ENCODE peak calls at places on chromosomes 11 and 22, in five cellular contexts. I is activated CD8-positive, alpha-beta T cell treated with anti-CD3 and anti-CD28 coated beads, Interleukin-2, amount 10 ng/mL, durations not matched to agents 7 days and 5 days; E is left lung; N is GM23338; K is pancreas. P is an unnamed sample.

GRCh38 chr11:117625237-117625636 is 171.8 kb downstream of the DSCAML1 start:
- ATAC-seq in I (no peak), N (no peak), K (peak), E (no peak), P (no peak)

GRCh38 chr11:9738126-9738525 is 74.2 kb downstream of the SWAP70 start:
- ATAC-seq in N (no peak), I (no peak), K (peak), E (peak), P (peak)

GRCh38 chr11:46130286-46130937 is 9.2 kb upstream of the PHF21A start:
- ATAC-seq in E (no peak), N (no peak), K (no peak), I (no peak), P (no peak)

GRCh38 chr11:12535321-12535720 is 138.9 kb upstream of the TEAD1 start:
- ATAC-seq in N (no peak), E (no peak), K (no peak), I (no peak), P (no peak)

GRCh38 chr22:27116295-27116694 is 458.9 kb downstream of the MIAT start:
- ATAC-seq in K (peak), I (no peak), E (no peak), N (no peak), P (no peak)

GRCh38 chr11:60625262-60625661 is 74.2 kb upstream of the MS4A8 start:
- ATAC-seq in E (peak), N (peak), I (no peak), K (peak), P (no peak)

GRCh38 chr11:23923357-23923756 is 573.5 kb upstream of the LUZP2 start:
- ATAC-seq in E (no peak), N (no peak), K (no peak), I (no peak), P (no peak)

GRCh38 chr11:125036933-125037332 is 26.2 kb upstream of the SLC37A2 start:
- ATAC-seq in I (no peak), K (no peak), E (no peak), N (no peak), P (peak)

GRCh38 chr11:96342131-96342970 is 644 bp downstream of the MAML2 start:
- ATAC-seq in I (no peak), K (peak), N (no peak), E (peak), P (no peak)

GRCh38 chr22:30265851-30266444 is 703 bp downstream of the OSM start:
- ATAC-seq in I (peak), K (peak), N (no peak), E (peak), P (peak)

GRCh38 chr22:25702571-25703167 is 39.3 kb upstream of the MYO18B start:
- ATAC-seq in I (peak), K (no peak), N (no peak), E (no peak), P (no peak)

P was measured in stimulated activated memory B cell treated with anti-CD40 and anti-IgM and Interleukin-4, amounts not matched to agents 10 μg/mL and 1 μg/mL and 100 μg/mL, for 72 hours.